ENCODE peak calls at places on chromosomes 6 and 20, in four cellular contexts. K, B, X and S are unnamed samples. For H3K4me1, the result is how much of the 10 kb centered on the place peaks cover.

GRCh38 chr6:12147557-12148316 is 135.6 kb downstream of the HIVEP1 start:
- DNase-seq in K (no peak), B (no peak), X (no peak), S (no peak)

GRCh38 chr6:170047813-170048212 is 243.1 kb downstream of the DLL1 start:
- DNase-seq in K (peak), B (no peak), X (no peak), S (no peak)

GRCh38 chr20:50826121-50826520 is 31.3 kb downstream of the BCAS4 start:
- DNase-seq in K (no peak), B (no peak), X (no peak), S (no peak)

GRCh38 chr6:21856096-21856825 is 262.7 kb downstream of the SOX4 start:
- DNase-seq in K (no peak), B (no peak), X (no peak), S (no peak)

GRCh38 chr20:57880155-57880648 is 170.4 kb upstream of the PMEPA1 start:
- DNase-seq in K (no peak), B (no peak), X (peak), S (no peak)

GRCh38 chr20:15100506-15101160 is 763.2 kb upstream of the FLRT3 start:
- DNase-seq in K (no peak), B (no peak), X (no peak), S (no peak)

GRCh38 chr6:40960784-40961430 is 78.1 kb downstream of the UNC5CL start:
- DNase-seq in K (no peak), B (peak), X (no peak), S (no peak)

GRCh38 chr20:47925603-47926002 is 140.3 kb upstream of the SULF2 start:
- DNase-seq in K (no peak), B (no peak), X (no peak), S (no peak)

GRCh38 chr6:54846243-54846856 is at the start of gene FAM83B:
- DNase-seq in K (peak), B (peak), X (no peak), S (no peak)

GRCh38 chr20:29873946-29874345 is 1383.5 kb upstream of the DEFB115 start:
- DNase-seq in K (peak), B (peak), X (no peak), S (no peak)

GRCh38 chr20:45783656-45784294 is 7.9 kb downstream of the WFDC3 start:
- DNase-seq in K (no peak), B (no peak), X (peak), S (no peak)

GRCh38 chr6:170344631-170345576 is 38.3 kb downstream of the FAM120B start:
- DNase-seq in K (no peak), B (no peak), X (peak), S (no peak)

GRCh38 chr20:38180781-38181180 is 15.7 kb upstream of the TGM2 start:
- DNase-seq in K (peak), B (no peak), X (no peak), S (no peak)

GRCh38 chr6:158042245-158042798 is 60.7 kb downstream of the SYNJ2 start:
- DNase-seq in K (no peak), B (peak), X (no peak), S (no peak)

GRCh38 chr6:6629416-6629815 is 40.9 kb downstream of the LY86 start:
- DNase-seq in K (no peak), B (no peak), X (no peak), S (no peak)

GRCh38 chr6:43990275-43990626 is 137.0 kb downstream of the MRPL14 start:
- DNase-seq in K (peak), B (peak), X (peak), S (no peak)

GRCh38 chr6:112149719-112150263 is 62.4 kb downstream of the FAM229B start:
- DNase-seq in K (no peak), B (no peak), X (no peak), S (no peak)

GRCh38 chr6:20413826-20414225 is 12.1 kb downstream of the E2F3 start:
- DNase-seq in K (no peak), B (no peak), X (no peak), S (no peak)
- H3K4me1 ChIP-seq in K (half or more), B (under half), X (under half), S (under half)

GRCh38 chr6:106102034-106102433 is 15.9 kb downstream of the PRDM1 start:
- DNase-seq in K (no peak), B (no peak), X (no peak), S (no peak)
- H3K27ac ChIP-seq in K (no peak), B (no peak), X (no peak), S (no peak)

GRCh38 chr6:26575494-26575939 is 21.2 kb upstream of the ABT1 start:
- DNase-seq in K (no peak), B (no peak), X (no peak), S (no peak)
- H3K4me3 ChIP-seq in K (no peak), B (no peak), X (no peak), S (no peak)

GRCh38 chr6:81774542-81774941 is 22.1 kb upstream of the TENT5A start:
- DNase-seq in K (no peak), B (no peak), X (no peak), S (no peak)
- H3K4me1 ChIP-seq in K (under half), B (under half), X (under half), S (under half)

GRCh38 chr20:23085415-23086055 is 589 bp downstream of the CD93 start:
- DNase-seq in K (no peak), B (no peak), X (no peak), S (no peak)
- H3K27ac ChIP-seq in K (peak), B (peak), X (peak), S (no peak)